ENCODE peak calls at places on chromosomes 13 and 19, in four cellular contexts. F is heart right ventricle, R is endodermal cell, B is Caco-2. S is an unnamed sample.

GRCh38 chr13:87671824-87672603 is 843 bp downstream of the SLITRK5 start:
- DNase-seq in B (no peak), F (no peak), R (peak; percentile 78), S (peak; percentile 62)

GRCh38 chr13:79710376-79710775 is 229.4 kb downstream of the NDFIP2 start:
- DNase-seq in B (no peak), F (no peak), R (no peak), S (no peak)

GRCh38 chr13:49985129-49985528 is 11.7 kb upstream of the TRIM13 start:
- DNase-seq in F (no peak), R (no peak), B (no peak), S (no peak)

GRCh38 chr19:53880716-53881481 is 1.1 kb upstream of the PRKCG start:
- DNase-seq in R (no peak), B (no peak), F (no peak), S (no peak)

GRCh38 chr13:79404985-79405384 is 1.1 kb downstream of the RBM26 start:
- DNase-seq in R (no peak), B (no peak), F (no peak), S (no peak)

GRCh38 chr13:24119593-24120508 is 40.7 kb upstream of the SPATA13 start:
- DNase-seq in B (no peak), R (peak; percentile 82), F (no peak), S (peak; percentile 50)

GRCh38 chr13:74687452-74688180 is 553.4 kb upstream of the KLF12 start:
- DNase-seq in B (no peak), R (no peak), F (peak; percentile 41), S (no peak)

GRCh38 chr13:51950722-51951121 is 60.5 kb downstream of the ATP7B start:
- DNase-seq in B (no peak), R (no peak), F (peak; percentile 54), S (no peak)

GRCh38 chr13:44244288-44244687 is 129.3 kb upstream of the SERP2 start:
- DNase-seq in B (no peak), R (no peak), F (no peak), S (no peak)

GRCh38 chr19:1651061-1651547 is 1.3 kb downstream of the TCF3 start:
- DNase-seq in R (peak; percentile 81), B (no peak), F (no peak), S (no peak)

GRCh38 chr13:106629068-106629712 is 61.3 kb upstream of the ARGLU1 start:
- DNase-seq in B (no peak), F (no peak), R (no peak), S (no peak)

GRCh38 chr19:46065486-46065885 is 24.7 kb upstream of the IGFL4 start:
- DNase-seq in F (no peak), B (no peak), R (no peak), S (no peak)

GRCh38 chr19:2763687-2764086 is 19.4 kb downstream of the SGTA start:
- DNase-seq in F (no peak), B (no peak), R (no peak), S (no peak)

GRCh38 chr13:51997641-51998330 is 13.5 kb downstream of the ATP7B start:
- DNase-seq in B (peak; percentile 89), R (peak; percentile 93), F (no peak), S (peak; percentile 71)

GRCh38 chr19:13398780-13399726 is 107.2 kb downstream of the CACNA1A start:
- DNase-seq in B (no peak), R (no peak), F (no peak), S (no peak)

GRCh38 chr19:41939861-41940442 is 11.7 kb upstream of the ERFL start:
- DNase-seq in B (peak; percentile 40), F (no peak), R (peak; percentile 81), S (peak; percentile 88)

GRCh38 chr13:78299832-78300623 is 303.3 kb downstream of the POU4F1 start:
- DNase-seq in B (no peak), F (no peak), R (no peak), S (no peak)

GRCh38 chr19:54430306-54431254 is 15.3 kb downstream of the TTYH1 start:
- DNase-seq in B (peak; percentile 71), F (peak; percentile 51), R (peak; percentile 95), S (peak; percentile 67)

GRCh38 chr19:40754611-40755247 is 3.7 kb downstream of the SNRPA start:
- DNase-seq in F (no peak), B (no peak), R (no peak), S (no peak)

GRCh38 chr19:12788682-12789097 is 2.6 kb upstream of the JUNB start:
- DNase-seq in B (no peak), F (peak; percentile 92), R (peak; percentile 77), S (peak; percentile 90)

GRCh38 chr19:29404951-29405727 is 120.7 kb upstream of the VSTM2B start:
- DNase-seq in F (no peak), B (peak; percentile 49), R (peak; percentile 71), S (no peak)

GRCh38 chr13:81929988-81930387 is 1589.1 kb upstream of the SPRY2 start:
- DNase-seq in B (peak; percentile 26), R (peak; percentile 46), F (no peak), S (no peak)

GRCh38 chr19:12947702-12948596 is 2.3 kb downstream of the RAD23A start:
- DNase-seq in F (no peak), R (no peak), B (no peak), S (no peak)

GRCh38 chr19:17777840-17778620 is 16.9 kb upstream of the B3GNT3 start:
- DNase-seq in B (peak; percentile 43), R (peak; percentile 99), F (no peak), S (peak; percentile 54)

GRCh38 chr13:50227356-50227755 is 212.1 kb downstream of the KCNRG start:
- DNase-seq in R (no peak), F (no peak), B (no peak), S (no peak)

GRCh38 chr13:46648166-46648607 is 95.2 kb downstream of the LRCH1 start:
- DNase-seq in F (no peak), R (peak; percentile 71), B (peak; percentile 65), S (peak; percentile 47)

GRCh38 chr13:113488283-113488682 is 2.2 kb downstream of the DCUN1D2 start:
- DNase-seq in F (no peak), R (no peak), B (no peak), S (no peak)

GRCh38 chr19:46606019-46606418 is 4.9 kb downstream of the CALM3 start:
- DNase-seq in B (no peak), F (no peak), R (peak; percentile 22), S (no peak)

GRCh38 chr13:26679411-26679810 is 81.2 kb downstream of the GPR12 start:
- DNase-seq in F (no peak), B (no peak), R (no peak), S (no peak)

GRCh38 chr13:68173111-68173510 is 943.0 kb upstream of the PCDH9 start:
- DNase-seq in B (no peak), R (no peak), F (no peak), S (no peak)

GRCh38 chr19:2422951-2423880 is 4.2 kb downstream of the TIMM13 start:
- DNase-seq in R (no peak), F (no peak), B (no peak), S (no peak)

GRCh38 chr13:22696433-22696832 is 484.3 kb upstream of the SGCG start:
- DNase-seq in R (no peak), B (no peak), F (no peak), S (no peak)

GRCh38 chr19:19403373-19403901 is 2.0 kb upstream of the GATAD2A start:
- DNase-seq in B (no peak), R (no peak), F (no peak), S (no peak)

GRCh38 chr13:109725297-109725696 is 61.1 kb downstream of the IRS2 start:
- DNase-seq in B (no peak), F (no peak), R (peak; percentile 31), S (no peak)

GRCh38 chr13:102968572-102969228 is 97.5 kb downstream of the SLC10A2 start:
- DNase-seq in R (no peak), B (peak; percentile 2), F (no peak), S (no peak)

GRCh38 chr13:91785435-91786137 is 387.2 kb downstream of the GPC5 start:
- DNase-seq in F (no peak), B (no peak), R (no peak), S (peak; percentile 36)

GRCh38 chr13:93364166-93364565 is 137.6 kb downstream of the GPC6 start:
- DNase-seq in B (no peak), F (no peak), R (no peak), S (no peak)
- H3K4me3 ChIP-seq in B (no peak overlapping the region), F (no peak overlapping the region), R (no peak overlapping the region), S (no peak overlapping the region)

GRCh38 chr19:36141039-36141914 is 1.4 kb downstream of the CAPNS1 start:
- DNase-seq in B (peak; percentile 91), F (peak; percentile 87), R (peak; percentile 100), S (peak; percentile 89)

GRCh38 chr19:36139120-36139472 is 770 bp upstream of the CAPNS1 start:
- DNase-seq in R (no peak), F (no peak), B (no peak), S (no peak)

GRCh38 chr19:36142046-36142445 is 2.2 kb downstream of the CAPNS1 start:
- DNase-seq in B (no peak), R (no peak), F (no peak), S (no peak)

GRCh38 chr19:36140289-36141038 is 598 bp downstream of the CAPNS1 start:
- DNase-seq in R (peak; percentile 87), F (peak; percentile 64), B (peak; percentile 56), S (peak; percentile 71)

DNA sequence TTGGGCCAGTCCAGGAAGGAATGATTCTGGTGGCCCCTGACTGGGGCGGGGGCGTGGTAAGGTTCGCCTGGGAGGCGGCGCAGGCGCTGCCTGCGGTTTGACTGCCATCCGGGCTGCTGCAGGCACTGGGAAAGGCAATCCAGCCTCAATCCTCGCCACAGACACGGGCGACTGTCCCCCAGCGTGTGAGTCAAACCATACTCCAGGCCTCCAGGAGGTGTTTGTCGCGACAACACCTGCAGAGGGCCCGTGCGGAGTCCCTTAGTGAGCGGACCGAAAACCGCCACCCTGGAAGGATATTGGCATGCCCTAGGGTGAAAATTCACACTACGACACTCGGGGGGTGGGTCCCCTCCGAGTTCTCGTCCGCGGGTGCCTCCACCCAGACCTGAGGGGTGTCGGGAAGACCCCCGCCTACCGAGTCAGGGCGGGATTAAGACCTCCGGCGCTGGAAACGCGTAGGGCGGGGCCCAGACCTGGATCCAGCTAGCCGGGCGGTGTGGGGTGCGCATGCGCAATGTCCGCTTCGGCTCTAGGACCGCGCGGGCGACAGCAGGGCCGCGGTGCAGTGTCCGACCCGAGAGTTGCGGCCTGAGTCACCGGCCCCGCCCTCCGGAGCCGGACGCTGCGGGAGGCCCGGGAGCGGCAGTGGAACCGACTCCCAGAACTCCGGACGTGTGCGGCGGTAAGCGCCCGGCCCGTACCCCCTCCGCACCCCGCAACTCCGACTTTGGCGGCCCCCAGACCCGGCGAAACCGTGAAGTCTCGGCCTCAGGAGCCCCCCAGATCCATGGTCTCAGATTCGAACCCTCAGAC is at the start of gene CAPNS1:
- DNase-seq in R (peak; percentile 99), F (peak; percentile 98), B (peak; percentile 99), S (peak; percentile 97)
- TF ChIP-seq CTCF in R (peak; percentile 66), F (peak; percentile 28), B (peak; percentile 46), S (peak; percentile 34)

GRCh38 chr19:49437231-49437630 is 4.1 kb downstream of the SLC17A7 start:
- DNase-seq in R (no peak), B (no peak), F (no peak), S (peak; percentile 95)

GRCh38 chr19:49436381-49437017 is 4.8 kb downstream of the SLC17A7 start:
- DNase-seq in F (no peak), R (peak; percentile 94), B (peak; percentile 43), S (peak; percentile 56)

GRCh38 chr19:49439841-49440240 is 1.5 kb downstream of the SLC17A7 start:
- DNase-seq in B (no peak), F (no peak), R (no peak), S (no peak)

GRCh38 chr19:49440439-49441209 is 703 bp downstream of the SLC17A7 start:
- DNase-seq in B (no peak), R (no peak), F (no peak), S (peak; percentile 60)

GRCh38 chr19:49438261-49438660 is 3.1 kb downstream of the SLC17A7 start:
- DNase-seq in F (no peak), R (no peak), B (no peak), S (peak; percentile 84)
- H3K27me3 ChIP-seq in F (peaks cover 83% of the 10 kb centered on the region), R (peaks cover 94% of the 10 kb centered on the region), B (peaks cover 6% of the 10 kb centered on the region), S (no peaks in the 10 kb centered on the region)

GRCh38 chr19:9436358-9436757 is 985 bp upstream of the ZNF266 start:
- DNase-seq in F (no peak), B (no peak), R (no peak), S (no peak)
- H3K4me3 ChIP-seq in F (peak overlapping the region; percentile 86), B (no peak overlapping the region), R (peak overlapping the region; percentile 95), S (peak overlapping the region; percentile 61)

S was measured in WERI-Rb-1.